ENCODE peak calls at places on chromosomes 13 and 19, in nine cellular contexts. L, V, F, W, H, M, Y, B and J are unnamed samples.

GRCh38 chr13:75263741-75264407 is 218.1 kb downstream of the TBC1D4 start:
- DNase-seq in L (no peak), V (no peak), F (no peak), W (no peak), H (no peak), M (no peak), Y (no peak), B (no peak), J (no peak)

GRCh38 chr13:41311607-41312500 is 787 bp downstream of the NAA16 start:
- DNase-seq in L (peak; percentile 62), V (no peak), F (peak; percentile 83), W (peak; percentile 92), H (peak; percentile 26), M (peak; percentile 56), Y (peak; percentile 70), B (peak; percentile 17), J (peak; percentile 73)

GRCh38 chr13:101915333-101915732 is 462.9 kb downstream of the ITGBL1 start:
- DNase-seq in L (peak; percentile 42), V (no peak), F (no peak), W (no peak), H (no peak), M (no peak), Y (no peak), B (no peak), J (no peak)

GRCh38 chr19:55341191-55342043 is 1.7 kb downstream of the KMT5C start:
- DNase-seq in L (peak; percentile 93), V (no peak), F (peak; percentile 91), W (no peak), H (peak; percentile 83), M (peak; percentile 21), Y (peak; percentile 84), B (peak; percentile 84), J (peak; percentile 75)

GRCh38 chr19:13794388-13794751 is 873 bp upstream of the ZSWIM4 start:
- DNase-seq in L (no peak), V (peak; percentile 54), F (peak; percentile 94), W (peak; percentile 76), H (peak; percentile 83), M (peak; percentile 29), Y (peak; percentile 66), B (no peak), J (peak; percentile 89)

GRCh38 chr19:13150919-13151604 is 851 bp downstream of the IER2 start:
- DNase-seq in L (peak; percentile 54), V (no peak), F (no peak), W (peak; percentile 87), H (peak; percentile 50), M (no peak), Y (peak; percentile 62), B (peak; percentile 42), J (peak; percentile 41)

GRCh38 chr13:27958928-27959539 is 10.1 kb downstream of the CDX2 start:
- DNase-seq in L (no peak), V (no peak), F (no peak), W (no peak), H (no peak), M (no peak), Y (no peak), B (no peak), J (no peak)

GRCh38 chr13:28716511-28716910 is 2.3 kb downstream of the SLC46A3 start:
- DNase-seq in L (no peak), V (no peak), F (no peak), W (no peak), H (peak; percentile 65), M (no peak), Y (peak; percentile 64), B (no peak), J (peak; percentile 54)

GRCh38 chr13:78192721-78193120 is 274.1 kb upstream of the EDNRB start:
- DNase-seq in L (no peak), V (no peak), F (no peak), W (no peak), H (no peak), M (no peak), Y (no peak), B (no peak), J (no peak)

GRCh38 chr13:79710376-79710775 is 229.4 kb downstream of the NDFIP2 start:
- DNase-seq in L (no peak), V (no peak), F (no peak), W (no peak), H (no peak), M (no peak), Y (no peak), B (no peak), J (no peak)

GRCh38 chr13:96904232-96904631 is 90.0 kb downstream of the OXGR1 start:
- DNase-seq in L (no peak), V (no peak), F (no peak), W (no peak), H (no peak), M (no peak), Y (no peak), B (no peak), J (no peak)

GRCh38 chr13:114313061-114313860 is 1.0 kb upstream of the CHAMP1 start:
- DNase-seq in L (no peak), V (no peak), F (no peak), W (peak; percentile 69), H (no peak), M (no peak), Y (no peak), B (no peak), J (no peak)

GRCh38 chr13:57631607-57632275 is at the start of gene PCDH17:
- DNase-seq in L (peak; percentile 70), V (no peak), F (peak; percentile 70), W (peak; percentile 73), H (peak; percentile 69), M (peak; percentile 27), Y (peak; percentile 39), B (peak; percentile 54), J (peak; percentile 54)

GRCh38 chr13:98565726-98566577 is 11.0 kb downstream of the STK24 start:
- DNase-seq in L (no peak), V (no peak), F (peak; percentile 79), W (peak; percentile 83), H (peak; percentile 54), M (no peak), Y (no peak), B (no peak), J (no peak)

DNA sequence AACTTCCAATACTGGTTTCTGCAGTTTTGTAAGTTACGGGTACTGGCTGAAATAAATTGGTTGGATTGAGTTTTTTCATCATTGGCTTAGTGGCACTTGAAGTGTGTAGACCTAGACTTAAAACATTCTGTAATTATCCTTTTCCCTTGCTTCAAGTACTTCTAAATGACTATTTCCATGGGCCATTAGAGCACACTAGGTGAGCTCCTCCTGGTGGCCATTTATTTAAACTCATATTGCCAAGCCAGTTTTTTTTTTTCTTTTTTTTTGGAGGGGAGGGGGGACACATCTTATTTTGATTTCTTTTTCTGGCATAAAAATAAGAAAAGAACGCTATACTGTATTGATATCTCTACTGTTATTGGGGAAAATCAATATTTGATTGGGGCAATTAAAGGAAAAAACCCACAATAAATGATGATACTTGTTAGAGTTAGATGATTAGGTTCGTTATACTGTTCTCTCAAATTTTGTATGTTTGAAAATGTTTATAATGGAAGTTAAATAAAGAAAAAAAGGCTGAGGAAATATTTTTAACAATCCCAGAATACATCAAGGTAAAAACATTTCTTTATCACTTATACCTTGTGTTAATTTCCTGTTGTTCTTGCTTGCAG is 82.9 kb downstream of the PDS5B start:
- DNase-seq in L (peak; percentile 76), V (no peak), F (no peak), W (no peak), H (no peak), M (peak; percentile 37), Y (no peak), B (peak; percentile 12), J (no peak)
- H3K36me3 ChIP-seq in L (peaks cover 3% of the 10 kb centered on the region), V (no peaks in the 10 kb centered on the region), F (no peaks in the 10 kb centered on the region), W (no peaks in the 10 kb centered on the region), H (peaks cover 16% of the 10 kb centered on the region), M (no peaks in the 10 kb centered on the region), Y (no peaks in the 10 kb centered on the region), B (peaks cover 2% of the 10 kb centered on the region), J (no peaks in the 10 kb centered on the region)

DNA sequence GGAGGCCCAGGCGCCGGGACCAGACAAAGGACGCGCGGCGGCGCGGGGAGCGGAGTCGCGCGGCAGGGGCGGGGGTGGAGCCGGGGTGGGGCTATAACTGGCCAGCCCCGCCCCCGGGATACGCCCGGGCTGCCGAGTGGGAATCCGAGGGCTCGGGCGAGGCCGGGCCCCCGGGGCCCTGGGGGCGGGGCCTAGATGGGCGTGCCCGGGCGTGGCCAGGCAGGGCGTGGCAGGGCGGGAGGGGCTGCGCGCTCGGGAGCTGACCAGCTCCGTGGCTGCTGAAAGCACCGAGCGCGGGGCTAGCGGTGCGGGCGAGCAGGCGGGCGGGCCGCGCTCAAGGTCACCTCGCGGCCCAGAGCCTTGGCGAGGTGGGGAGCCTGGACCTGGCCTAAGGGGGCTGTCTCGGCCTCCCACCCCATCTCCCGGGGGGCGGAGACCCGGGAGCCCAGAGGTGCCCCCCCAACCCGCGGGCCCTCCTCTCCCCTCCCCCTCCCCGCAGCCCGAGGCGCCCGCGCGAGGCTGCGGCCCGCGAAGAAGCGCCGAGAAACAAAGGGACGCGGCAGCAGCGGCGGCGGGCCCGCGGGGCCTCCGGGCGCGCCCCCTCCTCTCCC is 1.3 kb downstream of the ELAVL3 start:
- DNase-seq in L (peak; percentile 85), V (no peak), F (no peak), W (no peak), H (no peak), M (peak; percentile 16), Y (peak; percentile 57), B (peak; percentile 50), J (no peak)
- H3K27ac ChIP-seq in L (no peak overlapping the region), V (no peak overlapping the region), F (no peak overlapping the region), W (no peak overlapping the region), H (no peak overlapping the region), M (no peak overlapping the region), Y (no peak overlapping the region), B (no peak overlapping the region), J (no peak overlapping the region)

GRCh38 chr19:38293281-38293680 is 10.8 kb upstream of the C19orf33 start:
- DNase-seq in L (peak; percentile 29), V (no peak), F (no peak), W (no peak), H (no peak), M (no peak), Y (no peak), B (no peak), J (no peak)
- H3K36me3 ChIP-seq in L (no peaks in the 10 kb centered on the region), V (peaks cover 60% of the 10 kb centered on the region), F (peaks cover 18% of the 10 kb centered on the region), W (peaks cover 25% of the 10 kb centered on the region), H (peaks cover 5% of the 10 kb centered on the region), M (peaks cover 5% of the 10 kb centered on the region), Y (no peaks in the 10 kb centered on the region), B (peaks cover 3% of the 10 kb centered on the region), J (peaks cover 3% of the 10 kb centered on the region)

GRCh38 chr19:31349160-31349881 is at the start of gene TSHZ3:
- DNase-seq in L (peak; percentile 83), V (no peak), F (peak; percentile 92), W (peak; percentile 91), H (peak; percentile 81), M (peak; percentile 57), Y (peak; percentile 64), B (no peak), J (peak; percentile 50)

GRCh38 chr19:31352296-31352781 is 3.1 kb upstream of the TSHZ3 start:
- DNase-seq in L (peak; percentile 38), V (no peak), F (no peak), W (no peak), H (no peak), M (no peak), Y (no peak), B (no peak), J (no peak)

GRCh38 chr19:31351212-31352193 is 2.3 kb upstream of the TSHZ3 start:
- DNase-seq in L (peak; percentile 68), V (no peak), F (peak; percentile 83), W (peak; percentile 82), H (peak; percentile 36), M (no peak), Y (no peak), B (no peak), J (peak; percentile 58)

GRCh38 chr19:31350033-31350692 is 927 bp upstream of the TSHZ3 start:
- DNase-seq in L (peak; percentile 38), V (no peak), F (peak; percentile 82), W (peak; percentile 81), H (peak; percentile 60), M (no peak), Y (peak; percentile 55), B (no peak), J (no peak)

GRCh38 chr19:31350693-31351211 is 1.5 kb upstream of the TSHZ3 start:
- DNase-seq in L (peak; percentile 88), V (no peak), F (peak; percentile 89), W (peak; percentile 82), H (peak; percentile 62), M (peak; percentile 39), Y (peak; percentile 59), B (no peak), J (peak; percentile 55)
- H3K27ac ChIP-seq in L (no peak overlapping the region), V (peak overlapping the region; percentile 90), F (no peak overlapping the region), W (peak overlapping the region; percentile 91), H (peak overlapping the region; percentile 96), M (no peak overlapping the region), Y (peak overlapping the region; percentile 83), B (no peak overlapping the region), J (peak overlapping the region; percentile 47)